ENCODE peak calls at places on chromosomes 5 and 9, in seven cellular contexts. N is GM19239; R is NCI-H510A treated with DMSO at 0.1 percent for 48 hours; O is RKO; F is stimulated activated naive CD8-positive, alpha-beta T cell treated with anti-CD3 and anti-CD28 coated beads, Interleukin-15, Interleukin-2, amounts not matched to agents 100 U/mL and 50 U/mL, for 24 hours; Q is iris pigment epithelial cell; V is GM03348. L is an unnamed sample.

GRCh38 chr9:92917176-92917800 is 30.0 kb upstream of the FGD3 start:
- DNase-seq in R (peak), N (no peak), F (no peak), O (no peak), V (no peak), Q (no peak), L (no peak)

GRCh38 chr5:139784488-139784887 is 11.1 kb upstream of the PSD2 start:
- DNase-seq in O (no peak), N (no peak), R (no peak), V (no peak), F (no peak), Q (no peak), L (peak)

GRCh38 chr9:118595719-118596305 is 773.4 kb downstream of the BRINP1 start:
- DNase-seq in Q (peak), O (peak), R (peak), N (no peak), F (no peak), V (peak), L (no peak)

GRCh38 chr9:113781381-113781780 is 94.7 kb upstream of the ZNF618 start:
- DNase-seq in R (no peak), Q (no peak), O (no peak), V (no peak), F (no peak), N (no peak), L (no peak)

GRCh38 chr5:179679014-179679674 is 1.7 kb downstream of the CBY3 start:
- DNase-seq in V (peak), Q (peak), F (peak), R (no peak), N (no peak), O (no peak), L (peak)

GRCh38 chr5:132277971-132278964 is 15.9 kb upstream of the SLC22A4 start:
- DNase-seq in F (no peak), V (no peak), Q (no peak), R (no peak), N (no peak), O (no peak), L (peak)

GRCh38 chr5:139710370-139711066 is 62.4 kb downstream of the CXXC5 start:
- DNase-seq in F (peak), N (no peak), Q (peak), O (peak), V (peak), R (no peak), L (peak)

GRCh38 chr5:52769061-52769460 is 18.7 kb upstream of the ITGA1 start:
- DNase-seq in V (no peak), O (no peak), N (no peak), R (no peak), F (no peak), Q (peak), L (no peak)

GRCh38 chr5:154937186-154937717 is 759 bp downstream of the GEMIN5 start:
- DNase-seq in Q (peak), R (no peak), F (no peak), N (no peak), O (peak), V (no peak), L (peak)

GRCh38 chr9:117014061-117014460 is 327.0 kb downstream of the TRIM32 start:
- DNase-seq in V (no peak), R (no peak), Q (no peak), O (no peak), N (no peak), F (no peak), L (no peak)

GRCh38 chr9:97880336-97880735 is 27.3 kb downstream of the FOXE1 start:
- DNase-seq in F (no peak), O (no peak), R (no peak), N (no peak), V (no peak), Q (peak), L (no peak)

GRCh38 chr9:84501587-84501986 is 161.0 kb upstream of the SLC28A3 start:
- DNase-seq in O (no peak), N (no peak), F (no peak), V (no peak), R (no peak), Q (no peak), L (no peak)

GRCh38 chr5:62112689-62113220 is 193.3 kb upstream of the KIF2A start:
- DNase-seq in F (no peak), R (no peak), O (no peak), N (no peak), V (no peak), Q (no peak), L (peak)

GRCh38 chr5:133944263-133945230 is 23.9 kb downstream of the C5orf15 start:
- DNase-seq in O (peak), F (peak), N (no peak), Q (peak), R (peak), V (peak), L (no peak)

GRCh38 chr5:42617411-42617810 is 139.2 kb upstream of the CCDC152 start:
- DNase-seq in R (no peak), F (no peak), V (no peak), Q (no peak), N (no peak), O (no peak), L (no peak)

GRCh38 chr5:7874639-7875038 is 5.7 kb downstream of the MTRR start:
- DNase-seq in Q (no peak), V (no peak), O (no peak), R (no peak), N (no peak), F (no peak), L (no peak)

GRCh38 chr5:163696270-163696887 is 191.0 kb downstream of the MAT2B start:
- DNase-seq in O (peak), Q (peak), R (no peak), V (peak), N (peak), F (no peak), L (peak)

GRCh38 chr5:173926359-173926758 is 38.2 kb downstream of the CPEB4 start:
- DNase-seq in N (no peak), F (no peak), Q (peak), R (no peak), O (peak), V (no peak), L (peak)

GRCh38 chr9:3032898-3033297 is 189.0 kb upstream of the PUM3 start:
- DNase-seq in R (no peak), O (no peak), N (no peak), F (no peak), V (no peak), Q (no peak), L (peak)

GRCh38 chr9:115340314-115340713 is 222.4 kb upstream of the TNC start:
- DNase-seq in F (no peak), Q (no peak), R (no peak), O (no peak), V (no peak), N (no peak), L (no peak)

GRCh38 chr5:142097681-142098080 is 10.9 kb upstream of the NDFIP1 start:
- DNase-seq in O (no peak), N (no peak), F (peak), Q (peak), R (no peak), V (no peak), L (no peak)

GRCh38 chr5:126927424-126927823 is 102.9 kb downstream of the MARCHF3 start:
- DNase-seq in V (no peak), N (no peak), F (no peak), O (no peak), Q (no peak), R (no peak), L (no peak)

GRCh38 chr5:135318037-135318436 is 81.0 kb downstream of the MACROH2A1 start:
- DNase-seq in V (no peak), N (no peak), R (no peak), O (no peak), Q (no peak), F (no peak), L (no peak)

GRCh38 chr5:154479944-154480750 is 2.1 kb upstream of the HAND1 start:
- DNase-seq in N (no peak), O (no peak), F (peak), Q (no peak), V (no peak), R (no peak), L (no peak)

GRCh38 chr9:131965101-131965500 is 114.6 kb downstream of the MED27 start:
- DNase-seq in Q (peak), R (no peak), N (no peak), F (no peak), O (no peak), V (no peak), L (no peak)

GRCh38 chr5:3542158-3542557 is 53.5 kb upstream of the IRX1 start:
- DNase-seq in R (no peak), F (no peak), N (no peak), V (no peak), Q (no peak), O (no peak), L (no peak)

GRCh38 chr5:63230754-63231153 is 652.1 kb downstream of the LRRC70 start:
- DNase-seq in V (no peak), O (no peak), N (no peak), F (no peak), R (no peak), Q (no peak), L (no peak)

GRCh38 chr5:96919754-96920197 is 16.1 kb upstream of the LNPEP start:
- DNase-seq in O (no peak), V (no peak), Q (no peak), R (no peak), F (no peak), N (no peak), L (no peak)

GRCh38 chr5:178331491-178331981 is 98.9 kb upstream of the PHYKPL start:
- DNase-seq in Q (no peak), V (no peak), O (no peak), F (no peak), N (no peak), R (no peak), L (no peak)

GRCh38 chr5:77224672-77225355 is 14.3 kb downstream of the PDE8B start:
- DNase-seq in N (no peak), F (no peak), R (no peak), O (no peak), V (no peak), Q (peak), L (no peak)

GRCh38 chr9:124306098-124306735 is 48.5 kb downstream of the NEK6 start:
- DNase-seq in N (no peak), V (peak), Q (peak), F (no peak), O (peak), R (no peak), L (peak)

GRCh38 chr5:133249593-133249992 is 197.8 kb downstream of the HSPA4 start:
- DNase-seq in F (no peak), N (no peak), V (no peak), O (no peak), R (no peak), Q (no peak), L (no peak)

GRCh38 chr9:131046093-131046380 is 37.1 kb downstream of the LAMC3 start:
- DNase-seq in Q (no peak), R (no peak), V (no peak), F (no peak), N (no peak), O (peak), L (peak)

GRCh38 chr5:112381521-112381920 is 37.6 kb downstream of the EPB41L4A start:
- DNase-seq in N (no peak), O (no peak), R (no peak), Q (no peak), F (no peak), V (no peak), L (no peak)

GRCh38 chr9:35673132-35673997 is at the start of gene CA9:
- DNase-seq in R (no peak), N (no peak), F (no peak), V (no peak), Q (no peak), O (no peak), L (peak)

GRCh38 chr9:30723656-30724055 is 1660.8 kb upstream of the ACO1 start:
- DNase-seq in O (no peak), Q (peak), N (no peak), R (no peak), V (no peak), F (no peak), L (no peak)

GRCh38 chr9:13205824-13206223 is 73.7 kb downstream of the MPDZ start:
- DNase-seq in N (no peak), F (no peak), R (no peak), O (no peak), Q (peak), V (no peak), L (no peak)

GRCh38 chr5:160905285-160905684 is 53.3 kb upstream of the ATP10B start:
- DNase-seq in R (no peak), Q (no peak), F (no peak), V (no peak), N (no peak), O (no peak), L (no peak)

GRCh38 chr9:19336166-19336565 is 43.9 kb downstream of the RPS6 start:
- DNase-seq in O (no peak), F (no peak), Q (no peak), N (no peak), V (no peak), R (no peak), L (no peak)

L was measured in osteoblast.